ENCODE peak calls at places on chromosomes 11 and 22, in seven cellular contexts. One of them, this sample, is unnamed.

GRCh38 chr11:43021466-43021865 is 290.3 kb upstream of the API5 start:
- DNase-seq in CD14-positive monocyte: no peak
- DNase-seq in AG09319: no peak
- DNase-seq in WERI-Rb-1: peak; percentile 22
- DNase-seq in DND-41: no peak
- DNase-seq in CD4-positive, alpha-beta T cell: no peak
- DNase-seq in PC-3: peak; percentile 15
- DNase-seq in this sample: peak; percentile 30

GRCh38 chr11:94545641-94546470 is 2.1 kb downstream of the FUT4 start:
- DNase-seq in CD4-positive, alpha-beta T cell: no peak
- DNase-seq in AG09319: no peak
- DNase-seq in DND-41: peak; percentile 6
- DNase-seq in CD14-positive monocyte: no peak
- DNase-seq in PC-3: no peak
- DNase-seq in WERI-Rb-1: no peak
- DNase-seq in this sample: no peak

GRCh38 chr22:42805016-42805997 is 51.8 kb downstream of the ARFGAP3 start:
- DNase-seq in CD4-positive, alpha-beta T cell: no peak
- DNase-seq in PC-3: no peak
- DNase-seq in WERI-Rb-1: no peak
- DNase-seq in CD14-positive monocyte: no peak
- DNase-seq in DND-41: no peak
- DNase-seq in AG09319: no peak
- DNase-seq in this sample: no peak

GRCh38 chr22:28799834-28800307 is 498 bp downstream of the XBP1 start:
- DNase-seq in CD14-positive monocyte: peak; percentile 49
- DNase-seq in CD4-positive, alpha-beta T cell: no peak
- DNase-seq in WERI-Rb-1: peak; percentile 24
- DNase-seq in AG09319: peak; percentile 45
- DNase-seq in DND-41: peak; percentile 45
- DNase-seq in PC-3: peak; percentile 35
- DNase-seq in this sample: peak; percentile 72

GRCh38 chr11:131723088-131723487 is 352.7 kb downstream of the NTM start:
- DNase-seq in WERI-Rb-1: no peak
- DNase-seq in CD14-positive monocyte: no peak
- DNase-seq in PC-3: no peak
- DNase-seq in AG09319: no peak
- DNase-seq in DND-41: no peak
- DNase-seq in CD4-positive, alpha-beta T cell: no peak
- DNase-seq in this sample: no peak

GRCh38 chr11:1737080-1737757 is 13.2 kb downstream of the IFITM10 start:
- DNase-seq in DND-41: no peak
- DNase-seq in CD4-positive, alpha-beta T cell: no peak
- DNase-seq in AG09319: no peak
- DNase-seq in PC-3: no peak
- DNase-seq in WERI-Rb-1: no peak
- DNase-seq in CD14-positive monocyte: peak; percentile 50
- DNase-seq in this sample: no peak

GRCh38 chr22:27749597-27750225 is 51.8 kb downstream of the MN1 start:
- DNase-seq in DND-41: no peak
- DNase-seq in WERI-Rb-1: peak; percentile 23
- DNase-seq in PC-3: no peak
- DNase-seq in CD4-positive, alpha-beta T cell: no peak
- DNase-seq in AG09319: no peak
- DNase-seq in CD14-positive monocyte: no peak
- DNase-seq in this sample: peak; percentile 42

GRCh38 chr11:206002-206384 is 1.2 kb downstream of the BET1L start:
- DNase-seq in DND-41: peak; percentile 3
- DNase-seq in WERI-Rb-1: no peak
- DNase-seq in CD4-positive, alpha-beta T cell: no peak
- DNase-seq in CD14-positive monocyte: no peak
- DNase-seq in PC-3: no peak
- DNase-seq in AG09319: no peak
- DNase-seq in this sample: no peak

GRCh38 chr11:1300569-1301187 is 8.8 kb downstream of the TOLLIP start:
- DNase-seq in PC-3: no peak
- DNase-seq in AG09319: no peak
- DNase-seq in CD14-positive monocyte: no peak
- DNase-seq in WERI-Rb-1: no peak
- DNase-seq in DND-41: no peak
- DNase-seq in CD4-positive, alpha-beta T cell: no peak
- DNase-seq in this sample: no peak

GRCh38 chr11:130416537-130416896 is 11.9 kb downstream of the ADAMTS8 start:
- DNase-seq in AG09319: no peak
- DNase-seq in PC-3: no peak
- DNase-seq in CD4-positive, alpha-beta T cell: no peak
- DNase-seq in CD14-positive monocyte: no peak
- DNase-seq in DND-41: no peak
- DNase-seq in WERI-Rb-1: no peak
- DNase-seq in this sample: no peak

GRCh38 chr22:24335529-24335928 is 64.9 kb downstream of the SPECC1L start:
- DNase-seq in CD14-positive monocyte: no peak
- DNase-seq in AG09319: no peak
- DNase-seq in DND-41: no peak
- DNase-seq in PC-3: no peak
- DNase-seq in CD4-positive, alpha-beta T cell: no peak
- DNase-seq in WERI-Rb-1: no peak
- DNase-seq in this sample: no peak

GRCh38 chr11:110762596-110762995 is 50.4 kb upstream of the ARHGAP20 start:
- DNase-seq in CD14-positive monocyte: no peak
- DNase-seq in PC-3: no peak
- DNase-seq in CD4-positive, alpha-beta T cell: no peak
- DNase-seq in AG09319: no peak
- DNase-seq in WERI-Rb-1: no peak
- DNase-seq in DND-41: no peak
- DNase-seq in this sample: no peak

GRCh38 chr11:86579406-86579731 is 93.0 kb downstream of the ME3 start:
- DNase-seq in AG09319: no peak
- DNase-seq in DND-41: no peak
- DNase-seq in CD14-positive monocyte: no peak
- DNase-seq in WERI-Rb-1: no peak
- DNase-seq in PC-3: no peak
- DNase-seq in CD4-positive, alpha-beta T cell: no peak
- DNase-seq in this sample: no peak

GRCh38 chr11:13596601-13597000 is 71.9 kb upstream of the FAR1 start:
- DNase-seq in PC-3: no peak
- DNase-seq in CD4-positive, alpha-beta T cell: no peak
- DNase-seq in DND-41: no peak
- DNase-seq in WERI-Rb-1: no peak
- DNase-seq in AG09319: no peak
- DNase-seq in CD14-positive monocyte: no peak
- DNase-seq in this sample: no peak

DNA sequence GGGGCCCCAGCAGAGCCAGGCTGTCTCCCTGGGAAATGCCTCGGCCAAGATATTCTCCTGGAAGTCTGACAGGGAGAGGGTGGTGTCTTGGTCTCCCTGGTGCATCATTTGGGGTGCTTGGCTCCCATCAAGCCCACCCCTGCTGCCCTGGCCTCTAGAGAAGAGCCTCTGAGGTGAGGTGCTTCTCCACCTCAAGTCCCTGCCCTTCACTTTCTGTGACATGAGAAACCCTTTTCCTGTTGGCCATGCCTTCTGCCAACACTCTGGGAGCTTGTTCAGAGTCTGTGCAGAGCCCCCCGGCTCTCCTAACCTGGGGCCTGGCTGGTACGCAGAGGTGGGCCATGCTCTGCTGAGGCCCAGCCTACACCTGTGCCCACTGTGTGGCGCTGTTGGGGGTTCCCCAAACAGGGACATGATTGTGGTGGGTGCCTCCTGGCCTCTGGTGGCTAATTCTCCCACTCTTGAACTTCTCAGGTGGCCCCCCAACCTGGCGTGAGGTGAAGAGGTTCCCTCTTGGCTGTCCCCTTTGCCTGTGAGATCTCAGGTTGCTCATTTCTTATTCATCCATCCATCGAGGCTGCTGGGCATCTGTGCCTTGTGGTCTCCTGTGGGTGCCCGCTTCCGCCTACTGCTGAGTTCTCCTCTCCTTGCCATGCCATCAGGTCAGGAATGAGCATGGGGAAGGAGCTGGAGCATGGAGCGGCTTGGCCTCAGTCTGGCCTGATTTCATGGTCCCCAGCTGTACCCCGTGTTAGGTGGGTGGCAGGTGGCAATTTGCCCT is 19.2 kb upstream of the DGCR8 start:
- DNase-seq in AG09319: no peak
- DNase-seq in CD4-positive, alpha-beta T cell: no peak
- DNase-seq in DND-41: no peak
- DNase-seq in WERI-Rb-1: no peak
- DNase-seq in PC-3: no peak
- DNase-seq in CD14-positive monocyte: no peak
- DNase-seq in this sample: no peak
- TF ChIP-seq CTCF in AG09319: no peak
- TF ChIP-seq CTCF in CD4-positive, alpha-beta T cell: no peak
- TF ChIP-seq CTCF in DND-41: peak; percentile 44
- TF ChIP-seq CTCF in WERI-Rb-1: peak; percentile 47
- TF ChIP-seq CTCF in PC-3: peak; percentile 14
- TF ChIP-seq CTCF in CD14-positive monocyte: no peak
- TF ChIP-seq CTCF in this sample: no peak

GRCh38 chr11:70467196-70468085 is 69.1 kb downstream of the CTTN start:
- DNase-seq in AG09319: no peak
- DNase-seq in WERI-Rb-1: peak; percentile 88
- DNase-seq in DND-41: peak; percentile 59
- DNase-seq in CD14-positive monocyte: no peak
- DNase-seq in CD4-positive, alpha-beta T cell: no peak
- DNase-seq in PC-3: peak; percentile 85
- DNase-seq in this sample: peak; percentile 88
- TF ChIP-seq CTCF in AG09319: peak; percentile 80
- TF ChIP-seq CTCF in WERI-Rb-1: peak; percentile 65
- TF ChIP-seq CTCF in DND-41: peak; percentile 84
- TF ChIP-seq CTCF in CD14-positive monocyte: peak; percentile 75
- TF ChIP-seq CTCF in CD4-positive, alpha-beta T cell: peak; percentile 31
- TF ChIP-seq CTCF in PC-3: peak; percentile 99
- TF ChIP-seq CTCF in this sample: peak; percentile 96

GRCh38 chr11:129313588-129314288 is 61.9 kb upstream of the BARX2 start:
- DNase-seq in CD14-positive monocyte: no peak
- DNase-seq in DND-41: no peak
- DNase-seq in PC-3: no peak
- DNase-seq in WERI-Rb-1: no peak
- DNase-seq in CD4-positive, alpha-beta T cell: no peak
- DNase-seq in AG09319: peak; percentile 30
- DNase-seq in this sample: no peak

GRCh38 chr11:129316781-129317180 is 58.9 kb upstream of the BARX2 start:
- DNase-seq in AG09319: no peak
- DNase-seq in DND-41: no peak
- DNase-seq in CD14-positive monocyte: no peak
- DNase-seq in WERI-Rb-1: no peak
- DNase-seq in CD4-positive, alpha-beta T cell: no peak
- DNase-seq in PC-3: no peak
- DNase-seq in this sample: no peak

GRCh38 chr11:129314381-129314780 is 61.3 kb upstream of the BARX2 start:
- DNase-seq in DND-41: no peak
- DNase-seq in CD4-positive, alpha-beta T cell: no peak
- DNase-seq in WERI-Rb-1: no peak
- DNase-seq in PC-3: no peak
- DNase-seq in CD14-positive monocyte: no peak
- DNase-seq in AG09319: no peak
- DNase-seq in this sample: no peak

GRCh38 chr11:129317564-129317963 is 58.1 kb upstream of the BARX2 start:
- DNase-seq in WERI-Rb-1: no peak
- DNase-seq in PC-3: peak; percentile 84
- DNase-seq in CD14-positive monocyte: no peak
- DNase-seq in CD4-positive, alpha-beta T cell: no peak
- DNase-seq in DND-41: no peak
- DNase-seq in AG09319: no peak
- DNase-seq in this sample: no peak

DNA sequence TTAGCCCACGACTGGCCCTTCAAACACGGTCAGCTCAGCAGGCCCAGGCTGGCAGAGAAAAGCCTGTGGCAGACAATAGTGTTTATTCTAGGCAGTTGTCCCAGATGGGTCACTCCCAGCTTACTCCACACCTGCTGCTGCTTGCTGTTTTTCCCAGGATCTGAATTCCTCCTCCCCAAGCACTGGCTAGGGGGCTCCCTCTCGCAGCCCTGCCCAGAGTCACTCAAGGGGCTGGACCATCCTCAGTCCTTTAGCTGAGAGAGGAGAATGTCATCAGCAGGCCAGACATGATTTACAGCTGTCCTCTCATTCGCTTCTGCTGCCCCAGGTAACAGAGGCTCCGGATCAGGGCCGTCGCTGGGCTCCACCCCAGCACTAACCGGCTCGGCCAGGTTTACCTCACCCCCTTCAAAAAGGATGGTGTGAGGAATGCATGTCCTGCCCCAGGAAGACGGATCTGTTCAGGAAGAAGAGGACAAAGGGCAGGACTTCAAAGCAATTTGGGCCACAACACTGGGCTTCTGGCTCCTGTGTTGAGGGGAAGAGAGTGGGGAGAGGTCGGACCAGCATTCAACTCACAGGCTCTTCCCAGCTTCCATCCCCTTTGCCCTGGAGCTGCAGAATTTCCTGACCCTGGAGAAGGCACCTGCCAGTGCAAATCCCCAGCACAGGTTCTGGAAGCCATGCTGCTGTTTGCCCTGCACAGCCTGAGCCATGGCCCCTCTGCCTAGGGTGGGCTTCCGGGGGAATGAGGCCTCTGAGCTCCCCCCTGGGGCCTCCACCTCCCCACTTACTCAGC is 59.7 kb upstream of the BARX2 start:
- DNase-seq in DND-41: no peak
- DNase-seq in AG09319: no peak
- DNase-seq in WERI-Rb-1: peak; percentile 35
- DNase-seq in CD4-positive, alpha-beta T cell: no peak
- DNase-seq in PC-3: peak; percentile 89
- DNase-seq in CD14-positive monocyte: no peak
- DNase-seq in this sample: no peak
- TF ChIP-seq CTCF in DND-41: no peak
- TF ChIP-seq CTCF in AG09319: no peak
- TF ChIP-seq CTCF in WERI-Rb-1: no peak
- TF ChIP-seq CTCF in CD4-positive, alpha-beta T cell: no peak
- TF ChIP-seq CTCF in PC-3: peak; percentile 19
- TF ChIP-seq CTCF in CD14-positive monocyte: no peak
- TF ChIP-seq CTCF in this sample: no peak

GRCh38 chr22:38305481-38306448 is 11.5 kb downstream of the CSNK1E start:
- DNase-seq in DND-41: no peak
- DNase-seq in PC-3: no peak
- DNase-seq in CD14-positive monocyte: no peak
- DNase-seq in AG09319: no peak
- DNase-seq in CD4-positive, alpha-beta T cell: peak; percentile 39
- DNase-seq in WERI-Rb-1: peak; percentile 60
- DNase-seq in this sample: no peak
- TF ChIP-seq CTCF in DND-41: no peak
- TF ChIP-seq CTCF in PC-3: no peak
- TF ChIP-seq CTCF in CD14-positive monocyte: no peak
- TF ChIP-seq CTCF in AG09319: no peak
- TF ChIP-seq CTCF in CD4-positive, alpha-beta T cell: no peak
- TF ChIP-seq CTCF in WERI-Rb-1: peak; percentile 51
- TF ChIP-seq CTCF in this sample: no peak

DNA sequence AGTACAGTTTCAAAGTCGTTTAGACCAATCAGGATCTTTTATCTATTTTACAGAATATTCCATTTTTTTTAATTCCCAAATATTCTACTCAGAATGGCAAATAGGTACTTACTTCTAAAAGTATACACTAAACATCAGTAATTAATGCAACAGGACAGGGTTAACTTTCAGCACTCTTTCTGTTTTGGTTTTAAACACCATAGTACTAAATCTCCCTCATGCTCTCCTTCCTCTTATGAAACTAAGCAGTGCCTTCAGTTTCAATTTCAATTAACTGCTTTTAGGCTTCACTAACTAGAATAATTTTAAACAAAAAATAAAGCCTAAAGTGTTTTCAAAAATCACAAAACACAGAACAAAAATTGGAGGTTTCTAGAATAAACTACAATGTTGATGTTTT is 57.9 kb downstream of the NOX4 start:
- DNase-seq in CD4-positive, alpha-beta T cell: no peak
- DNase-seq in CD14-positive monocyte: no peak
- DNase-seq in PC-3: no peak
- DNase-seq in AG09319: no peak
- DNase-seq in DND-41: no peak
- DNase-seq in WERI-Rb-1: no peak
- DNase-seq in this sample: no peak
- TF ChIP-seq CTCF in CD4-positive, alpha-beta T cell: no peak
- TF ChIP-seq CTCF in CD14-positive monocyte: no peak
- TF ChIP-seq CTCF in PC-3: no peak
- TF ChIP-seq CTCF in AG09319: no peak
- TF ChIP-seq CTCF in DND-41: no peak
- TF ChIP-seq CTCF in WERI-Rb-1: no peak
- TF ChIP-seq CTCF in this sample: no peak

This sample was measured in glutamatergic neuron.